ENCODE peak calls at places on chromosomes 13 and 19, in ten cellular contexts. J, M, X, Y, K, N, U, E, Z and W are unnamed samples.

GRCh38 chr13:111486801-111487200 is 166.4 kb downstream of the TEX29 start:
- DNase-seq in J (no peak), M (no peak), X (no peak), Y (no peak), K (no peak), N (no peak), U (no peak), E (peak), Z (no peak), W (no peak)

GRCh38 chr13:26867451-26868067 is 107.0 kb upstream of the GPR12 start:
- DNase-seq in J (no peak), M (no peak), X (no peak), Y (peak), K (no peak), N (no peak), U (no peak), E (no peak), Z (peak), W (no peak)

GRCh38 chr19:48190288-48191284 is 20.1 kb downstream of the ZSWIM9 start:
- DNase-seq in J (peak), M (no peak), X (no peak), Y (peak), K (peak), N (peak), U (no peak), E (no peak), Z (peak), W (no peak)

GRCh38 chr13:75705395-75705794 is 69.3 kb downstream of the LMO7 start:
- DNase-seq in J (no peak), M (no peak), X (no peak), Y (peak), K (no peak), N (no peak), U (no peak), E (no peak), Z (peak), W (no peak)

GRCh38 chr13:45662122-45662521 is 40.0 kb upstream of the CBY2 start:
- DNase-seq in J (no peak), M (no peak), X (no peak), Y (no peak), K (no peak), N (no peak), U (no peak), E (no peak), Z (no peak), W (no peak)

GRCh38 chr19:48415395-48415794 is 21.9 kb downstream of the GRIN2D start:
- DNase-seq in J (peak), M (peak), X (peak), Y (peak), K (peak), N (peak), U (no peak), E (peak), Z (peak), W (peak)

GRCh38 chr19:33812388-33813330 is 16.0 kb downstream of the KCTD15 start:
- DNase-seq in J (no peak), M (no peak), X (no peak), Y (no peak), K (no peak), N (no peak), U (no peak), E (no peak), Z (no peak), W (no peak)

GRCh38 chr13:40408602-40409001 is 257.8 kb downstream of the FOXO1 start:
- DNase-seq in J (no peak), M (no peak), X (no peak), Y (peak), K (no peak), N (no peak), U (no peak), E (no peak), Z (no peak), W (no peak)

GRCh38 chr13:71801781-71802180 is 65.2 kb downstream of the DACH1 start:
- DNase-seq in J (peak), M (no peak), X (no peak), Y (no peak), K (no peak), N (no peak), U (peak), E (no peak), Z (no peak), W (no peak)

GRCh38 chr13:46179576-46180368 is 2.2 kb downstream of the LCP1 start:
- DNase-seq in J (no peak), M (no peak), X (peak), Y (no peak), K (peak), N (peak), U (no peak), E (no peak), Z (no peak), W (no peak)

GRCh38 chr13:98930014-98930625 is 47.7 kb downstream of the DOCK9 start:
- DNase-seq in J (no peak), M (peak), X (no peak), Y (no peak), K (peak), N (no peak), U (no peak), E (no peak), Z (no peak), W (no peak)

GRCh38 chr13:22703601-22704209 is 477.1 kb upstream of the SGCG start:
- DNase-seq in J (no peak), M (no peak), X (no peak), Y (no peak), K (no peak), N (no peak), U (no peak), E (no peak), Z (peak), W (no peak)

GRCh38 chr13:49571299-49572240 is 13.8 kb downstream of the RCBTB1 start:
- DNase-seq in J (no peak), M (no peak), X (no peak), Y (no peak), K (no peak), N (no peak), U (no peak), E (no peak), Z (no peak), W (no peak)

GRCh38 chr13:74338341-74338740 is 204.1 kb upstream of the KLF12 start:
- DNase-seq in J (no peak), M (no peak), X (no peak), Y (no peak), K (no peak), N (no peak), U (no peak), E (no peak), Z (no peak), W (no peak)

GRCh38 chr19:18249834-18250233 is 23.6 kb upstream of the PDE4C start:
- DNase-seq in J (no peak), M (no peak), X (no peak), Y (no peak), K (no peak), N (no peak), U (no peak), E (no peak), Z (no peak), W (no peak)

GRCh38 chr19:4186087-4186993 is 3.9 kb downstream of the ANKRD24 start:
- DNase-seq in J (peak), M (peak), X (peak), Y (peak), K (peak), N (peak), U (peak), E (no peak), Z (peak), W (peak)

GRCh38 chr13:102800145-102801041 is 1.5 kb downstream of the BIVM start:
- DNase-seq in J (peak), M (peak), X (peak), Y (peak), K (peak), N (peak), U (peak), E (peak), Z (peak), W (peak)

GRCh38 chr13:27289016-27289665 is 18.5 kb downstream of the RASL11A start:
- DNase-seq in J (no peak), M (no peak), X (no peak), Y (no peak), K (no peak), N (no peak), U (no peak), E (no peak), Z (no peak), W (no peak)

GRCh38 chr19:39824143-39825092 is 9.5 kb downstream of the DYRK1B start:
- DNase-seq in J (peak), M (peak), X (peak), Y (peak), K (peak), N (peak), U (peak), E (peak), Z (peak), W (peak)

GRCh38 chr13:98423417-98423816 is 153.5 kb downstream of the STK24 start:
- DNase-seq in J (no peak), M (no peak), X (no peak), Y (no peak), K (no peak), N (no peak), U (no peak), E (no peak), Z (no peak), W (no peak)

GRCh38 chr13:42996584-42996983 is 4.5 kb upstream of the EPSTI1 start:
- DNase-seq in J (no peak), M (no peak), X (no peak), Y (peak), K (no peak), N (no peak), U (no peak), E (no peak), Z (peak), W (no peak)

GRCh38 chr13:46679369-46680180 is 117.4 kb downstream of the ESD start:
- DNase-seq in J (peak), M (no peak), X (no peak), Y (peak), K (peak), N (no peak), U (no peak), E (no peak), Z (peak), W (no peak)

GRCh38 chr13:45941261-45941660 is 89.7 kb upstream of the SIAH3 start:
- DNase-seq in J (no peak), M (no peak), X (no peak), Y (no peak), K (no peak), N (no peak), U (no peak), E (no peak), Z (no peak), W (no peak)

GRCh38 chr19:17129377-17129776 is 53.8 kb downstream of the MYO9B start:
- DNase-seq in J (no peak), M (no peak), X (no peak), Y (no peak), K (no peak), N (no peak), U (no peak), E (no peak), Z (no peak), W (no peak)

GRCh38 chr19:34096020-34096915 is 76.0 kb upstream of the LSM14A start:
- DNase-seq in J (peak), M (peak), X (no peak), Y (peak), K (no peak), N (no peak), U (peak), E (no peak), Z (peak), W (no peak)

GRCh38 chr13:102729560-102730275 is 34.9 kb upstream of the METTL21C start:
- DNase-seq in J (peak), M (peak), X (no peak), Y (no peak), K (no peak), N (no peak), U (peak), E (no peak), Z (peak), W (no peak)

GRCh38 chr13:48819889-48820288 is 155.8 kb upstream of the FNDC3A start:
- DNase-seq in J (no peak), M (no peak), X (no peak), Y (no peak), K (no peak), N (no peak), U (no peak), E (no peak), Z (no peak), W (no peak)

GRCh38 chr19:6963937-6964336 is 57.3 kb downstream of the MBD3L2B start:
- DNase-seq in J (no peak), M (no peak), X (peak), Y (no peak), K (peak), N (peak), U (no peak), E (no peak), Z (no peak), W (no peak)

GRCh38 chr19:29326849-29327840 is 114.2 kb upstream of the UQCRFS1 start:
- DNase-seq in J (no peak), M (no peak), X (no peak), Y (no peak), K (no peak), N (no peak), U (no peak), E (no peak), Z (no peak), W (no peak)